ENCODE peak calls at places on chromosomes 16 and 17, in seven cellular contexts. L, T, I, Y, V, Q and J are unnamed samples.

GRCh38 chr17:2214047-2214717 is 89.4 kb downstream of the SMG6 start:
- DNase-seq in V (peak; percentile 88), I (no peak), Y (peak; percentile 95), L (no peak), Q (peak; percentile 79), T (peak; percentile 61), J (peak; percentile 35)

GRCh38 chr17:48236681-48237134 is 129.1 kb downstream of the SNX11 start:
- DNase-seq in L (no peak), Y (peak; percentile 96), T (peak; percentile 6), V (no peak), I (no peak), Q (peak; percentile 96), J (no peak)

GRCh38 chr17:45019177-45019711 is 32.2 kb downstream of the DCAKD start:
- DNase-seq in I (peak; percentile 44), Q (peak; percentile 21), L (peak; percentile 72), T (peak; percentile 65), V (peak; percentile 89), Y (peak; percentile 39), J (peak; percentile 72)

GRCh38 chr17:43771463-43771862 is 7.3 kb downstream of the DUSP3 start:
- DNase-seq in I (no peak), T (no peak), Q (no peak), V (no peak), Y (no peak), L (no peak), J (no peak)

GRCh38 chr17:79082311-79083190 is 7.9 kb downstream of the ENGASE start:
- DNase-seq in Q (peak; percentile 39), L (peak; percentile 73), Y (no peak), V (peak; percentile 65), I (peak; percentile 26), T (peak; percentile 67), J (peak; percentile 70)

GRCh38 chr16:55061126-55061525 is 130.5 kb downstream of the IRX5 start:
- DNase-seq in Q (no peak), Y (no peak), V (no peak), L (no peak), T (no peak), I (no peak), J (no peak)

GRCh38 chr17:75909812-75910274 is 5.2 kb upstream of the MRPL38 start:
- DNase-seq in T (no peak), Q (no peak), I (peak; percentile 82), V (peak; percentile 11), Y (no peak), L (no peak), J (no peak)

GRCh38 chr17:39979021-39979660 is 1.5 kb upstream of the PSMD3 start:
- DNase-seq in L (no peak), Y (peak; percentile 97), V (peak; percentile 61), I (no peak), T (no peak), Q (peak; percentile 78), J (no peak)

GRCh38 chr17:50668025-50668837 is 33.5 kb downstream of the ABCC3 start:
- DNase-seq in Q (peak; percentile 74), Y (peak; percentile 57), V (peak; percentile 41), T (no peak), I (no peak), L (no peak), J (no peak)

GRCh38 chr17:76812248-76812647 is 56.0 kb upstream of the MGAT5B start:
- DNase-seq in I (no peak), L (no peak), Q (no peak), T (no peak), Y (no peak), V (no peak), J (no peak)

GRCh38 chr16:67444259-67445125 is 13.6 kb downstream of the HSD11B2 start:
- DNase-seq in Q (no peak), L (no peak), Y (peak; percentile 39), V (no peak), T (no peak), I (no peak), J (no peak)

GRCh38 chr17:42422412-42422957 is 571 bp downstream of the CAVIN1 start:
- DNase-seq in T (peak; percentile 68), L (peak; percentile 61), Q (peak; percentile 39), I (no peak), V (peak; percentile 56), Y (peak; percentile 46), J (peak; percentile 49)

GRCh38 chr17:82932146-82933005 is 92.6 kb upstream of the ZNF750 start:
- DNase-seq in V (peak; percentile 50), Q (no peak), Y (peak; percentile 71), I (no peak), L (peak; percentile 13), T (no peak), J (no peak)

GRCh38 chr17:77606146-77606864 is 352.2 kb upstream of the TNRC6C start:
- DNase-seq in L (no peak), T (no peak), I (no peak), V (no peak), Q (no peak), Y (no peak), J (no peak)